ENCODE peak calls at places on chromosomes 13 and 19, in seven cellular contexts. S is tibial nerve, J is transverse colon, X is cardiac muscle cell, F is body of pancreas, K is tibial artery, M is Peyer's patch. G is an unnamed sample.

GRCh38 chr13:99722931-99723330 is 221.7 kb downstream of the TM9SF2 start:
- DNase-seq in X (no peak), J (no peak), F (peak; percentile 19), M (no peak), S (no peak), K (no peak), G (no peak)

GRCh38 chr13:45370922-45371406 is 30.0 kb upstream of the TPT1 start:
- DNase-seq in K (peak; percentile 64), X (peak; percentile 93), J (peak; percentile 71), F (peak; percentile 73), M (peak; percentile 31), S (peak; percentile 40), G (peak; percentile 77)

GRCh38 chr13:106561551-106562170 is 6.3 kb downstream of the ARGLU1 start:
- DNase-seq in J (no peak), K (no peak), F (no peak), M (no peak), S (no peak), X (peak; percentile 51), G (no peak)

GRCh38 chr19:41364546-41365391 is 820 bp upstream of the B9D2 start:
- DNase-seq in J (no peak), M (no peak), F (no peak), X (no peak), K (no peak), S (no peak), G (no peak)

GRCh38 chr13:99199541-99200432 is 867 bp upstream of the UBAC2 start:
- DNase-seq in X (no peak), M (no peak), S (no peak), K (no peak), F (no peak), J (no peak), G (no peak)

GRCh38 chr13:90826688-90827087 is 520.8 kb upstream of the MIR17HG start:
- DNase-seq in F (no peak), J (no peak), K (no peak), X (no peak), M (no peak), S (no peak), G (no peak)

GRCh38 chr13:83827338-83827737 is 54.9 kb downstream of the SLITRK1 start:
- DNase-seq in J (no peak), X (no peak), S (no peak), K (no peak), M (no peak), F (no peak), G (no peak)

GRCh38 chr19:1234041-1234669 is 3.6 kb downstream of the CBARP start:
- DNase-seq in X (no peak), M (no peak), K (no peak), F (no peak), S (no peak), J (no peak), G (no peak)

GRCh38 chr19:3154957-3155736 is 19.3 kb downstream of the GNA15 start:
- DNase-seq in S (peak; percentile 48), X (peak; percentile 99), K (peak; percentile 81), M (peak; percentile 72), J (peak; percentile 62), F (peak; percentile 59), G (peak; percentile 74)

GRCh38 chr13:34391071-34391470 is 551.0 kb upstream of the NBEA start:
- DNase-seq in S (no peak), J (no peak), M (no peak), K (no peak), X (peak; percentile 55), F (no peak), G (no peak)

GRCh38 chr19:56170261-56170660 is 5.5 kb upstream of the GALP start:
- DNase-seq in M (no peak), S (no peak), J (no peak), K (no peak), X (peak; percentile 10), F (peak; percentile 86), G (no peak)

GRCh38 chr13:113360446-113360845 is 3.5 kb downstream of the GRTP1 start:
- DNase-seq in X (no peak), M (no peak), J (no peak), F (no peak), S (no peak), K (no peak), G (no peak)

GRCh38 chr19:2575734-2576481 is 100.0 kb downstream of the GADD45B start:
- DNase-seq in X (peak; percentile 95), M (no peak), K (peak; percentile 95), F (peak; percentile 61), S (peak; percentile 84), J (peak; percentile 42), G (peak; percentile 90)

GRCh38 chr13:95301135-95301946 is at the start of gene ABCC4:
- DNase-seq in S (peak; percentile 17), M (peak; percentile 46), X (peak; percentile 77), F (peak; percentile 60), J (peak; percentile 73), K (peak; percentile 37), G (peak; percentile 70)

GRCh38 chr19:10718205-10719196 is 622 bp downstream of the DNM2 start:
- DNase-seq in K (peak; percentile 34), F (peak; percentile 44), J (peak; percentile 41), X (peak; percentile 51), M (no peak), S (no peak), G (peak; percentile 56)
- H3K27ac ChIP-seq in K (peak overlapping the region; percentile 89), F (peak overlapping the region; percentile 83), J (peak overlapping the region; percentile 99), X (peak overlapping the region; percentile 94), M (peak overlapping the region; percentile 91), S (peak overlapping the region; percentile 96), G (peak overlapping the region; percentile 99)

GRCh38 chr19:34269968-34270621 is 15.7 kb downstream of the GARRE1 start:
- DNase-seq in M (peak; percentile 80), F (peak; percentile 60), X (peak; percentile 81), K (peak; percentile 61), J (peak; percentile 51), S (peak; percentile 27), G (peak; percentile 43)
- H3K4me3 ChIP-seq in M (no peak overlapping the region), F (no peak overlapping the region), X (no peak overlapping the region), K (peak overlapping the region; percentile 21), J (no peak overlapping the region), S (no peak overlapping the region), G (peak overlapping the region; percentile 56)

GRCh38 chr19:38519168-38519567 is 85.7 kb downstream of the RYR1 start:
- DNase-seq in M (no peak), F (no peak), J (no peak), X (no peak), S (no peak), K (no peak), G (no peak)
- H3K27ac ChIP-seq in M (no peak overlapping the region), F (no peak overlapping the region), J (no peak overlapping the region), X (no peak overlapping the region), S (no peak overlapping the region), K (no peak overlapping the region), G (no peak overlapping the region)

GRCh38 chr13:111616203-111616602 is 295.8 kb downstream of the TEX29 start:
- DNase-seq in X (no peak), J (no peak), F (no peak), M (no peak), K (no peak), S (no peak), G (no peak)
- H3K4me3 ChIP-seq in X (no peak overlapping the region), J (no peak overlapping the region), F (no peak overlapping the region), M (no peak overlapping the region), K (no peak overlapping the region), S (no peak overlapping the region), G (no peak overlapping the region)

GRCh38 chr13:23377603-23378002 is 55.9 kb downstream of the SACS start:
- DNase-seq in J (no peak), X (no peak), F (no peak), S (no peak), M (no peak), K (no peak), G (no peak)
- H3K27ac ChIP-seq in J (peak overlapping the region; percentile 64), X (no peak overlapping the region), F (no peak overlapping the region), S (no peak overlapping the region), M (peak overlapping the region; percentile 28), K (peak overlapping the region; percentile 77), G (peak overlapping the region; percentile 68)

GRCh38 chr19:6443986-6444385 is 10.4 kb upstream of the SLC25A41 start:
- DNase-seq in K (no peak), S (no peak), M (no peak), X (no peak), F (no peak), J (no peak), G (no peak)

GRCh38 chr19:6446452-6446851 is 12.9 kb upstream of the SLC25A41 start:
- DNase-seq in F (no peak), X (no peak), S (no peak), M (no peak), K (no peak), J (no peak), G (no peak)

GRCh38 chr19:6440905-6441304 is 7.3 kb upstream of the SLC25A41 start:
- DNase-seq in M (no peak), J (no peak), F (no peak), S (no peak), X (no peak), K (no peak), G (no peak)

GRCh38 chr19:6439743-6440142 is 6.2 kb upstream of the SLC25A41 start:
- DNase-seq in F (no peak), S (no peak), X (no peak), K (no peak), J (no peak), M (no peak), G (no peak)

DNA sequence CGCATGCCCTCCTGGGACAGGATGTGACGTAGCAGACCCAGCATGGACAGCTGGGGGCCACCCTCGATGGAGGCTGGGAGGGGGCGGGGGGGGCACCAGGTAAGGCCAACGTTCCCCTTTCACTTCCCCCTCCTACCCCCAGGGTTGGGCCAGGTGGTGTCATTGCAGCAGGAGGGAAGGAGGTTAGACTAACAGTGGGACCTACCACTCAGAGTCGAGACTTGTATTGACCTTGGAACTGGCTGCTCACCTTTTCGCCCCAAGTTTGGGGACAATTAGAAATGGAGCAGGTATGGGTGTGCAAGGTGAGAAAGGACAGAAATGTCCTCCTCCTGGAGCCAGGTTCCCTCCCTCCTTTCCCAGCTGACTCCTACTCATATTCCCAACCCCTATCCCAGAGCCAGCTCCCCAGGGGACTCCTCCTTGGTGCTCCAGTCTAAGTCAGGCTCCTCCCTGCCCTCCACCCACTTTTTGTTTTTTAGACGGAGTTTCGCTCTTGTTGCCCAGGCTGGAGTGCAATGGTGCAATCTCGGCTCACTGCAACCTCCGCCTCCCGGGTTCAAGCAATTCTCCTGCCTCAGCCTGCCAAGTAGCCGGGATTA is 8.6 kb upstream of the SLC25A41 start:
- DNase-seq in X (no peak), M (no peak), F (no peak), S (no peak), J (no peak), K (no peak), G (no peak)
- H3K4me3 ChIP-seq in X (no peak overlapping the region), M (no peak overlapping the region), F (no peak overlapping the region), S (no peak overlapping the region), J (no peak overlapping the region), K (no peak overlapping the region), G (no peak overlapping the region)

DNA sequence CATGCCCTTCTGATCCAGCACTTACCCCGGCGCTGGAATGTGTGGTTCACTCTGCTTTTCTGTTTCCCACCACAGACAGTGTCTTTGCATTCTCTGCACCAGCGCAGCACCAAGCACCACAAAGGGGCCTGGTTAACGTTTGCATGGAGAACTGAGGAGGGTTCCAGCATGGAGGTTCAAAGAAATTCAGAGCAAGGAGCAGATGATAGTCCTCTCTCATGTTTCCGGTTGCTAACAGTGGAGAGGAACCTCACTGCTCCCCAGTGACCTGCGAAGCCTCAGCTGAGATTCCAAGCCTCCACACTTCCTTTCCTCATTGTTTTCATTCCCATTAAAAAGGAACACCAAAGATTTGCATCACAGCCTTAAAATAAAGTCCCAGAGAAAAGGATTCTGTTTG is 99.7 kb downstream of the STARD13 start:
- DNase-seq in X (peak; percentile 35), M (no peak), S (no peak), K (no peak), J (no peak), F (no peak), G (no peak)
- H3K27ac ChIP-seq in X (no peak overlapping the region), M (no peak overlapping the region), S (peak overlapping the region; percentile 15), K (peak overlapping the region; percentile 29), J (peak overlapping the region; percentile 54), F (no peak overlapping the region), G (peak overlapping the region; percentile 66)

G was measured in left ventricle myocardium inferior.